ENCODE peak calls at places on chromosomes 3 and 15, in five cellular contexts. L, J, Y, B and G are unnamed samples.

GRCh38 chr15:81235781-81236507 is 39.3 kb downstream of the IL16 start:
- DNase-seq in L (no peak), J (no peak), Y (peak; percentile 10), B (peak; percentile 82), G (no peak)

GRCh38 chr15:48170981-48171380 is 7.1 kb downstream of the MYEF2 start:
- DNase-seq in L (no peak), J (no peak), Y (no peak), B (no peak), G (no peak)

GRCh38 chr15:60526127-60526616 is 47.2 kb upstream of the ICE2 start:
- DNase-seq in L (no peak), J (no peak), Y (no peak), B (no peak), G (peak; percentile 63)

GRCh38 chr3:121490161-121490560 is 55.6 kb downstream of the POLQ start:
- DNase-seq in L (no peak), J (no peak), Y (peak; percentile 25), B (no peak), G (no peak)

GRCh38 chr3:126295407-126295939 is 61.7 kb downstream of the KLF15 start:
- DNase-seq in L (no peak), J (no peak), Y (no peak), B (no peak), G (no peak)

GRCh38 chr3:23968467-23969184 is 23.5 kb downstream of the NR1D2 start:
- DNase-seq in L (no peak), J (no peak), Y (no peak), B (peak; percentile 69), G (no peak)

GRCh38 chr3:119352235-119352634 is 58.1 kb downstream of the ARHGAP31 start:
- DNase-seq in L (no peak), J (peak; percentile 22), Y (peak; percentile 75), B (no peak), G (no peak)

GRCh38 chr3:156605686-156606605 is 51.0 kb upstream of the SSR3 start:
- DNase-seq in L (peak; percentile 25), J (peak; percentile 37), Y (peak; percentile 54), B (peak; percentile 83), G (no peak)

GRCh38 chr15:69558138-69558409 is 105.5 kb downstream of the RPLP1 start:
- DNase-seq in L (no peak), J (no peak), Y (no peak), B (no peak), G (no peak)

GRCh38 chr3:197417896-197418618 is 119.6 kb upstream of the DLG1 start:
- DNase-seq in L (no peak), J (no peak), Y (no peak), B (no peak), G (no peak)

GRCh38 chr3:104977719-104978118 is 389.0 kb upstream of the ALCAM start:
- DNase-seq in L (no peak), J (no peak), Y (no peak), B (no peak), G (no peak)

GRCh38 chr3:127409421-127410136 is 121.7 kb upstream of the PRR20G start:
- DNase-seq in L (peak; percentile 7), J (no peak), Y (no peak), B (no peak), G (no peak)

GRCh38 chr15:66679043-66679656 is 22.9 kb upstream of the SMAD6 start:
- DNase-seq in L (no peak), J (no peak), Y (no peak), B (no peak), G (no peak)

GRCh38 chr3:177041021-177041729 is 156.1 kb downstream of the TBL1XR1 start:
- DNase-seq in L (no peak), J (no peak), Y (no peak), B (peak; percentile 15), G (peak; percentile 30)
- H3K4me3 ChIP-seq in L (no peak overlapping the region), J (no peak overlapping the region), Y (no peak overlapping the region), B (no peak overlapping the region), G (no peak overlapping the region)

GRCh38 chr3:46168583-46168982 is 39.5 kb downstream of the CCR1 start:
- DNase-seq in L (no peak), J (no peak), Y (no peak), B (no peak), G (no peak)
- H3K4me3 ChIP-seq in L (no peak overlapping the region), J (no peak overlapping the region), Y (no peak overlapping the region), B (no peak overlapping the region), G (no peak overlapping the region)

DNA sequence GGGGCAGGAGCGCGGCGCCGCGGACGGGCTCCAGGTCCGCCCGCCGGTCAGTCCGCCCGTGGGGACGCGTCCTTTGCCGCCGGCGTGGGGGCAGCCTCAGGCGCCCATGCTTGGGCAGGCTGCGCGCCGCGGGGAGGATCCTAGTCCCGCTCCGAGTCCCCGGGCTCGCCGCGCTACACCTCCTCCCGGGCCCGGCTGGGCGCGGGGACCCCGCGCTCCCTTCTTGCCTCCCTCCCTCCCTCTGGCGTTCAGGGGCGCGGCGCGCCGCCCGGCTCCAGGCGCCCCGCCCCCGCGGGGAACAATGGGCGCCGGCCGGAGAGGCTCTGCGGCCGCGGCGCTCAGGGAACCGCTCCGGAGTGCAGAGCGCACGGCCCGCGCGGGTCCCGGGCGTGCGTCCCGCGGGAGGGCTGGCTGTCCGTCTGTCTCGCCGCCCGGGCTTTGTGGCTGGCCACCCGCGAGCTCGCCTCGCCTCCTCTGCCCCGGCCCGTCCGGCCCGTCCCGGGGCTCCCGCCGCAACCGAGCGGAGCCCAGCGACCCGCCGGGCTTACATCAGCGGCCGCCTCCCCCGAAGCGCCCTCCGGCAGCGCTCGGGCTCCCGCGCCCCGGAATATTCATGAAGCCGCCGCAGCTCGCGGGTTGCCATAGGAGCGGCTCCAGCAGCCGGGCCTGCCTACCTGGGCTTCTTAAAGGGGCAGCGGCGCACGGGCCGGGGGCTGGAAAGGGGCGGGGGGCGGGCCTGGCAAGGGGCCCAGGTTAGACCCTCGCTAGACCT is at the start of gene HCN4:
- DNase-seq in L (no peak), J (peak; percentile 17), Y (no peak), B (no peak), G (no peak)
- H3K4me3 ChIP-seq in L (peak within 1 kb of the TSS; percentile 28), J (peak within 1 kb of the TSS; percentile 28), Y (no peak within 1 kb of the TSS), B (no peak within 1 kb of the TSS), G (peak within 1 kb of the TSS; percentile 32)

GRCh38 chr15:96330450-96331140 is at the start of gene NR2F2:
- DNase-seq in L (peak; percentile 95), J (peak; percentile 96), Y (peak; percentile 98), B (peak; percentile 100), G (peak; percentile 98)
- H3K4me3 ChIP-seq in L (peak within 1 kb of the TSS; percentile 51), J (peak within 1 kb of the TSS; percentile 84), Y (peak within 1 kb of the TSS; percentile 82), B (peak within 1 kb of the TSS; percentile 86), G (peak within 1 kb of the TSS; percentile 76)